ENCODE peak calls at places on chromosomes 6 and 20, in five cellular contexts. Q is K562, R is HepG2, G is H1, D is GM12878. F is an unnamed sample.
A peak's percentile ranks its signal among the peaks of the same experiment; 100 is the strongest.

GRCh38 chr20:17787816-17788215 is 88.0 kb downstream of the BANF2 start:
- DNase-seq in Q (no peak), R (no peak), G (no peak), D (no peak), F (no peak)

GRCh38 chr6:41488392-41489129 is 57.6 kb upstream of the FOXP4 start:
- DNase-seq in Q (no peak), R (peak; percentile 51), G (peak; percentile 62), D (peak; percentile 42), F (no peak)

GRCh38 chr6:169451065-169451840 is 197.6 kb upstream of the THBS2 start:
- DNase-seq in Q (no peak), R (no peak), G (no peak), D (no peak), F (no peak)

GRCh38 chr6:82555801-82556200 is 192.2 kb downstream of the TPBG start:
- DNase-seq in Q (no peak), R (no peak), G (no peak), D (no peak), F (no peak)

GRCh38 chr20:61690150-61690549 is 375.5 kb downstream of the TAF4 start:
- DNase-seq in Q (no peak), R (no peak), G (no peak), D (no peak), F (no peak)

GRCh38 chr20:46350201-46350985 is 42.1 kb upstream of the CDH22 start:
- DNase-seq in Q (peak; percentile 82), R (no peak), G (no peak), D (peak; percentile 54), F (peak; percentile 62)

GRCh38 chr6:139373928-139374356 is 506 bp downstream of the CITED2 start:
- DNase-seq in Q (peak; percentile 17), R (no peak), G (no peak), D (no peak), F (no peak)

GRCh38 chr6:145025488-145025887 is 709.8 kb downstream of the EPM2A start:
- DNase-seq in Q (no peak), R (peak; percentile 77), G (no peak), D (no peak), F (no peak)

GRCh38 chr20:57495978-57496377 is 29.0 kb downstream of the CTCFL start:
- DNase-seq in Q (no peak), R (no peak), G (no peak), D (no peak), F (no peak)

GRCh38 chr6:138215071-138215470 is 3.2 kb downstream of the PBOV1 start:
- DNase-seq in Q (no peak), R (no peak), G (no peak), D (no peak), F (no peak)

GRCh38 chr6:111711476-111711875 is 105.8 kb upstream of the TRAF3IP2 start:
- DNase-seq in Q (no peak), R (no peak), G (no peak), D (no peak), F (no peak)

GRCh38 chr20:58852559-58853271 is at the start of gene GNAS:
- DNase-seq in Q (peak; percentile 29), R (peak; percentile 21), G (peak; percentile 86), D (no peak), F (peak; percentile 72)

GRCh38 chr6:144266091-144266649 is 19.0 kb upstream of the UTRN start:
- DNase-seq in Q (no peak), R (no peak), G (peak; percentile 66), D (no peak), F (peak; percentile 83)

GRCh38 chr6:44630125-44631028 is 242.9 kb downstream of the CDC5L start:
- DNase-seq in Q (peak; percentile 75), R (peak; percentile 30), G (peak; percentile 77), D (no peak), F (peak; percentile 42)

GRCh38 chr6:20715135-20715806 is 181.0 kb downstream of the CDKAL1 start:
- DNase-seq in Q (no peak), R (no peak), G (no peak), D (no peak), F (no peak)

GRCh38 chr6:117311310-117311709 is 46.0 kb downstream of the VGLL2 start:
- DNase-seq in Q (no peak), R (no peak), G (no peak), D (no peak), F (no peak)

GRCh38 chr6:117317261-117317660 is 51.9 kb downstream of the VGLL2 start:
- DNase-seq in Q (no peak), R (peak; percentile 39), G (no peak), D (no peak), F (peak; percentile 2)
- TF ChIP-seq HDAC2 in Q (no peak), R (no peak), G (no peak), D (no peak), F (no peak)

DNA sequence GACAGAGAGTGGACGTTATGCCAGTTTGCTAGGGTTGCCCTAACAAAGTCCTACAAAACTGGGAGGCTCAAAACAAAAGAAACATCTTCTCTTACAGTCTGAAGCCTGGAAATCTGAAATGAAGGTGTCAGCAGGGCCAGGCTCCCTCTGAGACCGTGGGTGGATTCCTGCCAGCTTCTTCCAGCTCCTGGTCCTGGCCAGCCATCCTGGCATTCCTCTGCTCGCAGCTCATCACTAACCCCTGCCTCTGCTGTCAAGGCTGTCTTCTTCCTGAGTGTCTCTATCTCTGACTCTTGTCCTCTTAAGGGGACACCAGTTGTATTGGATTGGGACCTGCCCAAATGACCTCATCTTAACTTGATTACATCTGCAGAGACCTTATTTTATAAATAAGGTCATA is 157.5 kb downstream of the TBXT start:
- DNase-seq in Q (no peak), R (no peak), G (no peak), D (no peak), F (no peak)
- TF ChIP-seq HDAC2 in Q (no peak), R (no peak), G (no peak), D (no peak), F (no peak)

GRCh38 chr20:36148439-36148838 is 6.1 kb upstream of the EPB41L1 start:
- DNase-seq in Q (no peak), R (no peak), G (no peak), D (no peak), F (no peak)

GRCh38 chr20:36149012-36149411 is 5.5 kb upstream of the EPB41L1 start:
- DNase-seq in Q (no peak), R (no peak), G (no peak), D (no peak), F (no peak)

GRCh38 chr20:36150847-36151539 is 3.5 kb upstream of the EPB41L1 start:
- DNase-seq in Q (no peak), R (peak; percentile 85), G (no peak), D (no peak), F (no peak)

GRCh38 chr20:36150489-36150846 is 4.1 kb upstream of the EPB41L1 start:
- DNase-seq in Q (no peak), R (no peak), G (no peak), D (no peak), F (no peak)

GRCh38 chr20:36149469-36149868 is 5.1 kb upstream of the EPB41L1 start:
- DNase-seq in Q (no peak), R (no peak), G (no peak), D (no peak), F (no peak)
- TF ChIP-seq HDAC2 in Q (no peak), R (no peak), G (no peak), D (no peak), F (no peak)

DNA sequence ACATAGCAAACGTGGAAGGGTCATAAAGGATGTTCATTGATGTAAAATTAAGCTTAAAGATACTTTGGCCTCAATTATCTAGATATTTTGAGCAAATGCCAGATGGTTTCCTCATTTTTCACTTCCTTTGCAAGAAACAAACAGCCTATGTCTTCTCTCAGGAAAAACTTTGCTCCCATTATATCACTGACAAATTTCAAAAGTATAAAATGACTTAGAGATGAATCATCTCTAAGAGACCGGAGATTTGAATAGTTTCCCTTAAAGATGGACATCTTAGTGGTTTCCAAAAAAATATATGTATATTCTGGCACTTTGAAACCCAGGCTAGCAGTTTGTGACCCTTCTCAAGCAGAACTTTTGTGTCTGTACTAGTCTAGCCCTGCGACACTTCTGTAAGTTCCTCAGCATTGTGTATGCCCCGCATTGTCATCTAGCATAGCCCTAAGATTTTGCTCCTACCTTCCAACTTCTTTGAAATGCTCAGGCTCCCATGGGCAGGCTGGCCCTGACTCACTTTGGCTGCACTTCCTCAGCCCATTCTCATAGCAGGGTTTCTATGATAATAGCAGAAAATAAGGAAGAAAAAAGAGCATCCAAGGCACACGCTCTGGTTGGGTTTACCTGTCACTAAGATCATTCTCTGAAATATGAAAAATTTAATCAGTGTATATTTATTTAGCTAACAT is 25.7 kb upstream of the POU3F2 start:
- DNase-seq in Q (no peak), R (no peak), G (no peak), D (no peak), F (no peak)
- TF ChIP-seq HDAC2 in Q (no peak), R (no peak), G (no peak), D (no peak), F (no peak)

GRCh38 chr6:89667872-89668556 is 29.5 kb upstream of the LYRM2 start:
- DNase-seq in Q (no peak), R (no peak), G (no peak), D (no peak), F (no peak)

GRCh38 chr6:89670935-89671565 is 32.5 kb upstream of the LYRM2 start:
- DNase-seq in Q (no peak), R (no peak), G (no peak), D (no peak), F (no peak)

GRCh38 chr6:89669002-89669401 is 30.5 kb upstream of the LYRM2 start:
- DNase-seq in Q (no peak), R (no peak), G (no peak), D (no peak), F (no peak)
- TF ChIP-seq HDAC2 in Q (no peak), R (no peak), G (no peak), D (no peak), F (no peak)

GRCh38 chr6:147508871-147509608 is 550 bp downstream of the SAMD5 start:
- DNase-seq in Q (peak; percentile 52), R (no peak), G (peak; percentile 61), D (no peak), F (peak; percentile 5)
- TF ChIP-seq HDAC2 in Q (no peak), R (no peak), G (no peak), D (no peak), F (no peak)